ENCODE peak calls at places on chromosomes 2 and 18, in six cellular contexts. One of them, this sample, is unnamed.

GRCh38 chr2:109724533-109725460 is 69.3 kb upstream of the RGPD5 start:
- DNase-seq in DMS 273 treated with DMSO at 0.1 percent for 48 hours: no peak
- DNase-seq in KG1: no peak
- DNase-seq in ELR: no peak
- DNase-seq in Calu3: no peak
- DNase-seq in smooth muscle cell of the brain vasculature: no peak
- DNase-seq in this sample: no peak

GRCh38 chr18:34867520-34867919 is 157.4 kb downstream of the DTNA start:
- DNase-seq in Calu3: no peak
- DNase-seq in DMS 273 treated with DMSO at 0.1 percent for 48 hours: peak; percentile 58
- DNase-seq in KG1: no peak
- DNase-seq in ELR: peak; percentile 35
- DNase-seq in smooth muscle cell of the brain vasculature: no peak
- DNase-seq in this sample: peak; percentile 54

GRCh38 chr2:220076734-220077133 is 449.3 kb downstream of the SLC4A3 start:
- DNase-seq in KG1: no peak
- DNase-seq in smooth muscle cell of the brain vasculature: peak; percentile 73
- DNase-seq in ELR: peak; percentile 45
- DNase-seq in DMS 273 treated with DMSO at 0.1 percent for 48 hours: no peak
- DNase-seq in Calu3: no peak
- DNase-seq in this sample: no peak

GRCh38 chr18:35045121-35045520 is 3.9 kb downstream of the MAPRE2 start:
- DNase-seq in ELR: peak; percentile 57
- DNase-seq in KG1: no peak
- DNase-seq in smooth muscle cell of the brain vasculature: no peak
- DNase-seq in DMS 273 treated with DMSO at 0.1 percent for 48 hours: no peak
- DNase-seq in Calu3: no peak
- DNase-seq in this sample: no peak

GRCh38 chr18:37322497-37323035 is 243.0 kb downstream of the CELF4 start:
- DNase-seq in ELR: peak; percentile 45
- DNase-seq in DMS 273 treated with DMSO at 0.1 percent for 48 hours: no peak
- DNase-seq in KG1: no peak
- DNase-seq in Calu3: peak; percentile 62
- DNase-seq in smooth muscle cell of the brain vasculature: no peak
- DNase-seq in this sample: peak; percentile 58

GRCh38 chr2:38443021-38443541 is 66.0 kb upstream of the ATL2 start:
- DNase-seq in KG1: no peak
- DNase-seq in DMS 273 treated with DMSO at 0.1 percent for 48 hours: peak; percentile 65
- DNase-seq in Calu3: peak; percentile 76
- DNase-seq in ELR: peak; percentile 69
- DNase-seq in smooth muscle cell of the brain vasculature: peak; percentile 88
- DNase-seq in this sample: no peak

GRCh38 chr2:236629961-236630872 is 60.6 kb downstream of the ACKR3 start:
- DNase-seq in ELR: no peak
- DNase-seq in smooth muscle cell of the brain vasculature: no peak
- DNase-seq in DMS 273 treated with DMSO at 0.1 percent for 48 hours: no peak
- DNase-seq in Calu3: no peak
- DNase-seq in KG1: no peak
- DNase-seq in this sample: no peak

GRCh38 chr2:56132138-56132537 is 51.7 kb upstream of the CCDC85A start:
- DNase-seq in KG1: peak; percentile 7
- DNase-seq in smooth muscle cell of the brain vasculature: no peak
- DNase-seq in Calu3: no peak
- DNase-seq in ELR: peak; percentile 70
- DNase-seq in DMS 273 treated with DMSO at 0.1 percent for 48 hours: peak; percentile 5
- DNase-seq in this sample: no peak

GRCh38 chr18:48367557-48367956 is 41.6 kb downstream of the ZBTB7C start:
- DNase-seq in DMS 273 treated with DMSO at 0.1 percent for 48 hours: no peak
- DNase-seq in smooth muscle cell of the brain vasculature: no peak
- DNase-seq in KG1: no peak
- DNase-seq in Calu3: no peak
- DNase-seq in ELR: no peak
- DNase-seq in this sample: no peak

GRCh38 chr2:37764739-37765138 is 93.3 kb upstream of the CDC42EP3 start:
- DNase-seq in KG1: no peak
- DNase-seq in DMS 273 treated with DMSO at 0.1 percent for 48 hours: no peak
- DNase-seq in ELR: peak; percentile 50
- DNase-seq in Calu3: no peak
- DNase-seq in smooth muscle cell of the brain vasculature: no peak
- DNase-seq in this sample: no peak

GRCh38 chr2:176558574-176559140 is 289.4 kb downstream of the MTX2 start:
- DNase-seq in Calu3: no peak
- DNase-seq in smooth muscle cell of the brain vasculature: no peak
- DNase-seq in ELR: no peak
- DNase-seq in KG1: no peak
- DNase-seq in DMS 273 treated with DMSO at 0.1 percent for 48 hours: no peak
- DNase-seq in this sample: no peak

GRCh38 chr18:63970803-63971191 is 916 bp downstream of the SERPINB8 start:
- DNase-seq in KG1: no peak
- DNase-seq in DMS 273 treated with DMSO at 0.1 percent for 48 hours: no peak
- DNase-seq in Calu3: peak; percentile 71
- DNase-seq in ELR: peak; percentile 81
- DNase-seq in smooth muscle cell of the brain vasculature: no peak
- DNase-seq in this sample: peak; percentile 57